ENCODE peak calls at places on chromosomes 12 and 14, in nine cellular contexts. O, Z, W, U, Y, X, D, E and L are unnamed samples.

GRCh38 chr14:25041898-25042297 is 8.0 kb downstream of the STXBP6 start:
- DNase-seq in O (no peak), Z (no peak), W (no peak), U (no peak), Y (no peak), X (no peak), D (no peak), E (no peak), L (no peak)

GRCh38 chr14:76324133-76324532 is 51.8 kb upstream of the ESRRB start:
- DNase-seq in O (no peak), Z (no peak), W (no peak), U (no peak), Y (no peak), X (no peak), D (no peak), E (no peak), L (no peak)

GRCh38 chr12:5627053-5627630 is 195.2 kb downstream of the NTF3 start:
- DNase-seq in O (no peak), Z (no peak), W (no peak), U (no peak), Y (no peak), X (no peak), D (no peak), E (no peak), L (no peak)

GRCh38 chr12:19397534-19397933 is 41.8 kb upstream of the AEBP2 start:
- DNase-seq in O (no peak), Z (no peak), W (no peak), U (no peak), Y (no peak), X (no peak), D (no peak), E (no peak), L (no peak)

GRCh38 chr14:62428429-62429203 is 616.6 kb downstream of the KCNH5 start:
- DNase-seq in O (no peak), Z (no peak), W (peak), U (no peak), Y (no peak), X (no peak), D (no peak), E (no peak), L (no peak)

GRCh38 chr12:63994704-63995103 is 150.2 kb downstream of the SRGAP1 start:
- DNase-seq in O (no peak), Z (no peak), W (no peak), U (no peak), Y (no peak), X (no peak), D (no peak), E (no peak), L (no peak)

GRCh38 chr12:111417784-111418593 is 12.3 kb downstream of the SH2B3 start:
- DNase-seq in O (no peak), Z (no peak), W (no peak), U (no peak), Y (no peak), X (no peak), D (no peak), E (no peak), L (no peak)

GRCh38 chr14:52536269-52536668 is 16.0 kb downstream of the TXNDC16 start:
- DNase-seq in O (no peak), Z (no peak), W (no peak), U (no peak), Y (no peak), X (no peak), D (no peak), E (no peak), L (no peak)

GRCh38 chr12:44362947-44363346 is 513.2 kb downstream of the NELL2 start:
- DNase-seq in O (no peak), Z (no peak), W (no peak), U (no peak), Y (no peak), X (no peak), D (no peak), E (no peak), L (no peak)

DNA sequence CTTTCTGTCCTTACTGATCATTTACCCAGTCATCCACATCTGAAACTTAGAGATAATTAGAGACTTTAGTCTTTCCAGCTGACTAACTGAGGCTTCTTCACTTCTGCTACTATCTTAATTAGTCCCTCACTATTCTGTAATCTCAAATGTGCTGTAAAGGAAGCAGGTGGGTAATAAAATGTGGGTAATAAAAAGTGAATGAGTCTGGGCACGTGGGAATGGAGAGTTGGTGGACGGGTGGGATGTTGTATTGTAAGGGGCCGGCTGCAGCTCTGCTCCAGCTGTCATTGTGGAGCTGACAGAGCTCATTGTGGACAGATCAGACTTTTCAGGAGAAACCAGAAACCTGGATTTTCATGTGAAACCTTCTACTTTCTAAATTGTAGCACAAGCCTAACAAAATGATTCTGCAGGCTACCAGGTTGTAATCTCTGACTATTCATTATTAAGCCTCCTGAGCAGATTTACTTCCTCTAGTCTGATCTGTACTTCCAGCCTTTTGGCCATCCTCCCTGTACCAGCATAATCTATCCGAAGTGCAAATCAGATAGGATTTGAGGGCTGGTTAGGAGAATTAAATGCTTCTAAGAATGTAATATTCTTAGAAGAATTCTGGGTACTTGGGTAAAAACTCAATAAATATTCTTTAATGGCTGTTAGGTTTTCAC is 42.0 kb upstream of the BMAL2 start:
- DNase-seq in O (no peak), Z (no peak), W (no peak), U (no peak), Y (no peak), X (no peak), D (no peak), E (no peak), L (no peak)
- TF ChIP-seq CTCF in O (no peak), Z (no peak), W (no peak), U (no peak), Y (no peak), X (no peak), D (no peak), E (no peak), L (no peak)

GRCh38 chr12:131695968-131696367 is 14.9 kb upstream of the SFSWAP start:
- DNase-seq in O (no peak), Z (no peak), W (no peak), U (no peak), Y (no peak), X (no peak), D (no peak), E (no peak), L (no peak)
- TF ChIP-seq CTCF in O (no peak), Z (no peak), W (no peak), U (no peak), Y (no peak), X (no peak), D (no peak), E (no peak), L (no peak)

GRCh38 chr14:100417466-100417865 is 94.3 kb downstream of the SLC25A47 start:
- DNase-seq in O (peak), Z (no peak), W (peak), U (no peak), Y (no peak), X (no peak), D (no peak), E (peak), L (no peak)
- TF ChIP-seq CTCF in O (peak), Z (no peak), W (peak), U (peak), Y (no peak), X (no peak), D (no peak), E (peak), L (no peak)

DNA sequence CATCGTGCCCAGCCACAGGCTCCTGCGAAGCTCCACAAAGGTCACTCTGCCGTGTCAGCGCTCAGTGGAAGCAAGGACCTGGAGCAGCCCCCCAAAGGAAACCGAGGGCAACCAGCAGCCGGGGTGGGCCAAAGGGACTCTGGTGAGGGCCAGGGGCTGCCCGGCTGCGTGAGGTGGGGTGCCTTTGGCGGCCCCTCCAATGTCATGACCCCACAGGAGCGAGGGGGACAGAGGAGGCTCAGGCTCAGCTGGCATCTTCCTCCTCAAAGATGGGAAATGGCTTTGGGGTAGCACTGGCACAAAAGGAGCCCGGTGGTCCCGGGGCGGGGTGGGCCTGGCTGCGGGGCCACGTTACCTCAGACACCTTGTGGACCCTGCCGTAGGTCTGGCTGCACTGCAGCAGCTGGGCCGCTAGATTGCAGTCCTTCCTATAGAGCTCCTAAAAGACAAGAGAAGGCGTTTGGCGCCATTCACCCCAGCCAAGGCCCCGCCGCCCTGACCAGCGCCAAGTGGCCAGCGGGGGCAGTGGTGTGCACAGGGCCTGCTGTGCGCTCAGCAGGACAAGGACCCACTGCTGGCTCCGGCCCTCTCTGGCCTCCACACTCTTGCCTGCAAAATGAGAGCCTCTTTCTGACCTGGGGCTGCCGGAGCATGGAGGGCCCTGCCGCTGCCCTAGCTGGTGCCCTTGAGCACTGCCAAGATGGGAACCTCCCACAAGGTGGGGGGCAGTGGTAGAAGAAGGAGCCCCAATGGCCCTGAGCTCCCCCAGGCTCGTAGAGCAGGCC is 46.9 kb downstream of the BEGAIN start:
- DNase-seq in O (no peak), Z (no peak), W (no peak), U (no peak), Y (no peak), X (no peak), D (no peak), E (peak), L (no peak)
- TF ChIP-seq CTCF in O (peak), Z (no peak), W (peak), U (no peak), Y (no peak), X (no peak), D (no peak), E (peak), L (no peak)

GRCh38 chr12:120764766-120765165 is 39.1 kb downstream of the ACADS start:
- DNase-seq in O (no peak), Z (no peak), W (no peak), U (no peak), Y (no peak), X (no peak), D (no peak), E (no peak), L (no peak)
- TF ChIP-seq CTCF in O (no peak), Z (no peak), W (no peak), U (no peak), Y (no peak), X (no peak), D (no peak), E (no peak), L (no peak)

GRCh38 chr12:56474389-56474788 is 6.0 kb downstream of the SPRYD4 start:
- DNase-seq in O (no peak), Z (no peak), W (no peak), U (no peak), Y (no peak), X (no peak), D (no peak), E (no peak), L (no peak)

GRCh38 chr12:56469007-56469930 is 891 bp downstream of the SPRYD4 start:
- DNase-seq in O (no peak), Z (no peak), W (no peak), U (no peak), Y (no peak), X (no peak), D (peak), E (no peak), L (no peak)

GRCh38 chr12:56462565-56462964 is 5.8 kb upstream of the SPRYD4 start:
- DNase-seq in O (no peak), Z (no peak), W (no peak), U (no peak), Y (no peak), X (no peak), D (no peak), E (no peak), L (no peak)

DNA sequence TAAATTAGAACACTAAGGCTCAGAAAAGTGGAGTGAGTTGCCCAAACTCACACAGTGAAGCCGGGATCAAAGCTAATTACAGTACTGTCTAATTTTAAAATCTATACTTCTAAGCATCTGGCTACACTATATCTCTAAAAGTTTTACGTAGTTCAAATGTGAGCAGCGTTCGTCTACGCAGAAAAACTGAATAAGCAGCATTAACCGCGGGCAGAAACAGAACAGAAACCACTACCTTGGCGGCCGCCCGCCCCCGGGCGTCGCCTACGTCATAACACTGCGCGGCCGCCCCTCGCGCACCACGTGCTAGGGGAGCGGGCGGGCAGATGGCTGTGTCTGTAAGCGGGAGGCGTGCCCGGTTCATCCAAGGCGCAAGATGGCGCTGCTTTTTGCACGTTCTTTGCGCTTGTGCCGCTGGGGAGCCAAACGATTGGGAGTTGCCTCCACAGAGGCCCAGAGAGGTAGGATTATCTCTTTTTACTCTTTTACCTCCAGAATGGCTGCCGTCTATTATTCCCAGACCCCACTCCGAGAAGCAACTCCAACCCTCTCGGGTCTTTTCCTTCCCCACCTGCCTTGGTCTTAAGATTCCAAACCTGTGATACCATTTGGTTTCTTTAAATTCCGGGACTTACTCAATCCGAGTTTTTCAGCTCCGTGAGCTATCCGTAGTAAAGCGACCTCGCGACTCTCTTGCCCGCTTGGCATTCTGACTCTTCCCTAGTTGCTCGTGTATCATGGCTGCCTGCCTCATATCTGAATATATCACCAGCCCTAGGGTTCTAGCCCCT is at the start of gene SPRYD4:
- DNase-seq in O (peak), Z (peak), W (peak), U (peak), Y (peak), X (peak), D (peak), E (peak), L (peak)
- TF ChIP-seq CTCF in O (peak), Z (no peak), W (peak), U (peak), Y (peak), X (peak), D (peak), E (no peak), L (no peak)

GRCh38 chr12:124750787-124751471 is 112.7 kb downstream of the SCARB1 start:
- DNase-seq in O (no peak), Z (no peak), W (no peak), U (no peak), Y (no peak), X (no peak), D (no peak), E (no peak), L (no peak)
- TF ChIP-seq CTCF in O (peak), Z (no peak), W (peak), U (peak), Y (peak), X (peak), D (peak), E (no peak), L (no peak)